ENCODE peak calls at places on chromosomes 12 and 14, in eight cellular contexts. F is HAP-1, B is DND-41, L is thoracic aorta, Z is endothelial cell of umbilical vein, X is H9, J is heart left ventricle, Y is cardiac muscle cell. Q is an unnamed sample.
A peak's percentile ranks its signal among the peaks of the same experiment; 100 is the strongest.

GRCh38 chr12:96617178-96617577 is 127.8 kb downstream of the CFAP54 start:
- DNase-seq in B (no peak), L (no peak), J (no peak), X (no peak), Z (no peak), Y (no peak), F (no peak), Q (no peak)

GRCh38 chr12:84070311-84070710 is 842.3 kb downstream of the SLC6A15 start:
- DNase-seq in Z (no peak), Y (peak; percentile 81), J (no peak), F (no peak), B (no peak), X (no peak), L (no peak), Q (no peak)

GRCh38 chr12:45729233-45730115 is at the start of gene ARID2:
- DNase-seq in J (peak; percentile 71), Y (peak; percentile 76), Z (peak; percentile 62), X (peak; percentile 63), B (peak; percentile 81), L (no peak), F (peak; percentile 64), Q (peak; percentile 83)

GRCh38 chr12:105294164-105294563 is 36.3 kb upstream of the C12orf75 start:
- DNase-seq in B (no peak), J (no peak), Y (no peak), X (no peak), F (no peak), Z (no peak), L (no peak), Q (no peak)

GRCh38 chr12:124543052-124543590 is 24.3 kb downstream of the NCOR2 start:
- DNase-seq in Z (no peak), J (no peak), F (no peak), X (no peak), L (no peak), Y (peak; percentile 49), B (no peak), Q (no peak)

GRCh38 chr12:49389092-49389703 is 21.9 kb downstream of the SPATS2 start:
- DNase-seq in X (peak; percentile 93), Z (no peak), J (no peak), L (no peak), Y (no peak), F (no peak), B (no peak), Q (peak; percentile 14)

GRCh38 chr12:111532741-111533140 is 66.4 kb downstream of the ATXN2 start:
- DNase-seq in Z (no peak), J (no peak), Y (no peak), L (no peak), F (no peak), X (no peak), B (no peak), Q (no peak)

GRCh38 chr12:57545809-57546437 is 1.1 kb downstream of the DCTN2 start:
- DNase-seq in J (no peak), Y (no peak), Z (no peak), L (no peak), B (no peak), X (no peak), F (no peak), Q (peak; percentile 55)

GRCh38 chr14:67396381-67396965 is 15.5 kb downstream of the PLEK2 start:
- DNase-seq in B (no peak), J (no peak), F (no peak), X (no peak), L (no peak), Z (no peak), Y (peak; percentile 65), Q (no peak)

GRCh38 chr12:49537709-49538601 is 875 bp upstream of the KCNH3 start:
- DNase-seq in B (no peak), L (no peak), F (peak; percentile 17), Y (no peak), Z (no peak), J (no peak), X (peak; percentile 64), Q (peak; percentile 31)

GRCh38 chr14:93962701-93963601 is 13.4 kb downstream of the ASB2 start:
- DNase-seq in Z (no peak), B (no peak), J (no peak), F (no peak), X (no peak), L (no peak), Y (no peak), Q (no peak)

GRCh38 chr12:108852674-108853073 is 4.7 kb downstream of the SSH1 start:
- DNase-seq in L (no peak), Y (peak; percentile 79), X (no peak), B (no peak), F (no peak), J (peak; percentile 44), Z (peak; percentile 99), Q (no peak)
- H3K4me1 ChIP-seq in L (peaks cover 43% of the 10 kb centered on the region), Y (peaks cover 24% of the 10 kb centered on the region), X (peaks cover 3% of the 10 kb centered on the region), B (peaks cover 17% of the 10 kb centered on the region), F (peaks cover 5% of the 10 kb centered on the region), J (peaks cover 79% of the 10 kb centered on the region), Z (peaks cover 52% of the 10 kb centered on the region), Q (peaks cover 17% of the 10 kb centered on the region)

DNA sequence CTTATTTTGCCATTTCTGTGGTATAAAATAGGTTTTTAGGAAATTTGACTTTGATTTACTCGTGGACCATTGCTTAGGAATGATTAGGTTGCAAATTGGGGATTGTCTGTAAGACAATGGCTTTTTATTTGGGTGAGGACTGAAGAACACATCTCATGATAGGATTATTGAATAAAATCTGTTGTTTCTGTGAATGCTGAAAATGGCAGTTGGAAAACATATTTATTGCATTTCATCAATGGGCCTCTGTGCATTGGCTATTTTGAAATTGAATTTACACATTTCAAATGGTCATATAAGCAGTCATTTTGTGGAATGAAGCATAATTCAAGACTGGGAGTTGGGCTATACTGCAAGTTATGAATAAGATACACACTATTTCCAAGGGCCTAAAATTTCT is 46.0 kb downstream of the FGD4 start:
- DNase-seq in Z (no peak), B (no peak), L (no peak), F (no peak), Y (no peak), X (no peak), J (no peak), Q (no peak)
- H3K4me1 ChIP-seq in Z (peaks cover 45% of the 10 kb centered on the region), B (no peaks in the 10 kb centered on the region), L (no peaks in the 10 kb centered on the region), F (no peaks in the 10 kb centered on the region), Y (peaks cover 19% of the 10 kb centered on the region), X (peaks cover 11% of the 10 kb centered on the region), J (peaks cover 22% of the 10 kb centered on the region), Q (peaks cover 30% of the 10 kb centered on the region)

DNA sequence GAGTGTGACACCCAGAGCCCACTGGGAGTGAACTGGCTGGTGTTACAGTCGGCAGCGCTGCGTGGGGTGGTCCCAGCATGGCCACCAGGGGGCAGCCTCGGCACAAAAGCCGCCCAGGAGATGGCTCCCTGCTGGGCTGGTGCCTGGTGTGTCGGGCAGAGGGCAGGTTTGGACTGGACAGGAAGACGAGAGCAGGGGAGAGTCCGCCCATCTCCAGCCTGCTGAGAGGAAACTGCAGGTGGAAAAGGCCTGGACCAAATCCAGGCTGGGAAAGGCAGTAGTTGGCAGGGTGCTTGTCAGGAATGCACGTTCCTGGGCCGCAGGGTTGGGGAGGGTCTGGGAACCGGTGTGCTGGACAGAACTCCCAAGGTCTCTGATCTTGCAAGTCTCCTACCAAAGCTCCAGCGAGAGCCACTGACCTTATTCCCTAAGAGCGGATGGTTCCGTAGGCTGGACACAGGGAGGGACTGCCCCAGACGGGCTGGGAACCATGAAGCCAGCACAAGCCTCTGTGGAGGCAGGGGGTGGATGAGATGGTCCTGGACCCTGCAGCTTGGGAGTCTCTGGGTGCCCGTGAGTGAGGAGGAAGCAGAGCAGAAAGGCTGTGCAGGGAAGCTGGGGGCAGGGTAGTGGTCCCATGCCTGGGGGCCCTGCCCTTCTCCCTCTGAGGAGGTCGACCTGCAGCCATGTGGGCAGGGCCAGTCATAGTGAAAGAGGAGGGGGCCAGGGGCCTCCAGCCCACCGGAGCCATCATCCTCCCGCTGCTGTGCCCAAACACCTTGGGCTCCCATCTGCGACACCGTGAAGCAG is 1.8 kb downstream of the AHNAK2 start:
- DNase-seq in B (peak; percentile 79), F (peak; percentile 65), X (peak; percentile 70), Y (peak; percentile 87), Z (peak; percentile 74), J (peak; percentile 81), L (no peak), Q (peak; percentile 91)
- H3K4me1 ChIP-seq in B (no peaks in the 10 kb centered on the region), F (peaks cover 2% of the 10 kb centered on the region), X (no peaks in the 10 kb centered on the region), Y (peaks cover 4% of the 10 kb centered on the region), Z (peaks cover 39% of the 10 kb centered on the region), J (peaks cover 60% of the 10 kb centered on the region), L (peaks cover 31% of the 10 kb centered on the region), Q (peaks cover 43% of the 10 kb centered on the region)

GRCh38 chr12:25994252-25994651 is 35.8 kb downstream of the RASSF8 start:
- DNase-seq in L (no peak), Z (no peak), F (no peak), J (no peak), Y (peak; percentile 85), X (no peak), B (no peak), Q (peak; percentile 15)
- H3K4me1 ChIP-seq in L (peaks cover 21% of the 10 kb centered on the region), Z (peaks cover 29% of the 10 kb centered on the region), F (peaks cover 36% of the 10 kb centered on the region), J (peaks cover 43% of the 10 kb centered on the region), Y (no peaks in the 10 kb centered on the region), X (peaks cover 5% of the 10 kb centered on the region), B (no peaks in the 10 kb centered on the region), Q (peaks cover 10% of the 10 kb centered on the region)

GRCh38 chr14:21048638-21049037 is 6.5 kb downstream of the RNASE7 start:
- DNase-seq in F (peak; percentile 24), L (no peak), Z (no peak), B (no peak), Y (no peak), J (no peak), X (no peak), Q (no peak)

GRCh38 chr14:21053184-21054122 is 4.2 kb upstream of the RNASE8 start:
- DNase-seq in F (no peak), L (no peak), Z (no peak), J (no peak), Y (no peak), X (no peak), B (no peak), Q (no peak)

GRCh38 chr14:21047378-21047781 is 5.2 kb downstream of the RNASE7 start:
- DNase-seq in L (no peak), Y (peak; percentile 54), J (no peak), Z (no peak), B (no peak), F (no peak), X (no peak), Q (no peak)

GRCh38 chr14:21049263-21049662 is 7.1 kb downstream of the RNASE7 start:
- DNase-seq in X (no peak), F (no peak), J (no peak), Y (peak; percentile 56), B (no peak), L (no peak), Z (no peak), Q (no peak)

GRCh38 chr14:21050597-21050996 is 7.0 kb upstream of the RNASE8 start:
- DNase-seq in L (no peak), Y (no peak), J (no peak), B (no peak), Z (no peak), F (no peak), X (no peak), Q (no peak)
- H3K4me1 ChIP-seq in L (no peaks in the 10 kb centered on the region), Y (no peaks in the 10 kb centered on the region), J (no peaks in the 10 kb centered on the region), B (no peaks in the 10 kb centered on the region), Z (no peaks in the 10 kb centered on the region), F (no peaks in the 10 kb centered on the region), X (no peaks in the 10 kb centered on the region), Q (no peaks in the 10 kb centered on the region)

Q was measured in hepatocyte.